ENCODE peak calls at places on chromosomes 13 and 19, in nine cellular contexts. J is fibroblast of the conjunctiva; V is fibroblast of the aortic adventitia; N is left ventricle myocardium inferior; Q is cardiac fibroblast; F is hepatocyte; C is anterior cingulate cortex; S is stimulated activated CD4-positive, alpha-beta T cell treated with anti-CD3 and anti-CD28 coated beads, Interleukin-1b, Interleukin-23, amount 100 ng/mL, for 24 hours; P is GM12892. O is an unnamed sample.

GRCh38 chr19:36151144-36152051 is 849 bp downstream of the COX7A1 start:
- DNase-seq in J (no peak), V (no peak), N (peak; percentile 78), Q (peak; percentile 34), F (no peak), C (no peak), S (no peak), P (no peak), O (peak; percentile 81)

GRCh38 chr13:52454459-52454824 is 836 bp upstream of the CKAP2 start:
- DNase-seq in J (no peak), V (peak; percentile 10), N (no peak), Q (peak; percentile 4), F (peak; percentile 29), C (no peak), S (no peak), P (peak; percentile 12), O (no peak)

GRCh38 chr13:27126877-27127276 is 44.7 kb downstream of the USP12 start:
- DNase-seq in J (no peak), V (no peak), N (no peak), Q (no peak), F (no peak), C (no peak), S (no peak), P (no peak), O (no peak)

GRCh38 chr19:40802300-40803169 is 3.5 kb downstream of the EGLN2 start:
- DNase-seq in J (no peak), V (peak; percentile 46), N (peak; percentile 87), Q (no peak), F (no peak), C (no peak), S (no peak), P (no peak), O (peak; percentile 83)

GRCh38 chr19:6210091-6210490 is 69.7 kb downstream of the MLLT1 start:
- DNase-seq in J (no peak), V (no peak), N (no peak), Q (no peak), F (no peak), C (no peak), S (no peak), P (no peak), O (no peak)

GRCh38 chr13:66635526-66635925 is 594.6 kb downstream of the PCDH9 start:
- DNase-seq in J (peak; percentile 75), V (peak; percentile 92), N (no peak), Q (peak; percentile 82), F (no peak), C (no peak), S (no peak), P (no peak), O (no peak)

GRCh38 chr19:38682195-38682867 is 34.9 kb downstream of the ACTN4 start:
- DNase-seq in J (no peak), V (no peak), N (no peak), Q (no peak), F (no peak), C (no peak), S (no peak), P (no peak), O (no peak)

GRCh38 chr13:50149932-50150331 is 134.7 kb downstream of the KCNRG start:
- DNase-seq in J (no peak), V (peak; percentile 53), N (peak; percentile 40), Q (peak; percentile 46), F (peak; percentile 18), C (no peak), S (no peak), P (no peak), O (no peak)

GRCh38 chr19:6249296-6249695 is 30.5 kb downstream of the MLLT1 start:
- DNase-seq in J (no peak), V (no peak), N (no peak), Q (no peak), F (no peak), C (peak; percentile 76), S (no peak), P (peak; percentile 5), O (no peak)

GRCh38 chr13:78806457-78806856 is 147.5 kb upstream of the OBI1 start:
- DNase-seq in J (no peak), V (no peak), N (no peak), Q (no peak), F (no peak), C (no peak), S (no peak), P (no peak), O (no peak)

GRCh38 chr19:15247107-15248014 is 15.1 kb upstream of the EPHX3 start:
- DNase-seq in J (no peak), V (no peak), N (no peak), Q (no peak), F (no peak), C (no peak), S (no peak), P (no peak), O (no peak)

GRCh38 chr19:42198676-42199439 is 18.6 kb downstream of the DEDD2 start:
- DNase-seq in J (no peak), V (no peak), N (no peak), Q (no peak), F (no peak), C (no peak), S (no peak), P (peak; percentile 86), O (no peak)

GRCh38 chr19:13629687-13630357 is 123.5 kb upstream of the CACNA1A start:
- DNase-seq in J (no peak), V (peak; percentile 57), N (no peak), Q (peak; percentile 3), F (no peak), C (no peak), S (no peak), P (no peak), O (no peak)

GRCh38 chr19:7176792-7177191 is 107.3 kb downstream of the ZNF557 start:
- DNase-seq in J (no peak), V (no peak), N (no peak), Q (no peak), F (no peak), C (no peak), S (no peak), P (no peak), O (no peak)

GRCh38 chr19:4077800-4078683 is 11.3 kb upstream of the ZBTB7A start:
- DNase-seq in J (no peak), V (no peak), N (peak; percentile 87), Q (peak; percentile 54), F (peak; percentile 52), C (no peak), S (no peak), P (peak; percentile 84), O (peak; percentile 89)

GRCh38 chr19:28396259-28396940 is 816.6 kb downstream of the UQCRFS1 start:
- DNase-seq in J (no peak), V (no peak), N (no peak), Q (no peak), F (no peak), C (no peak), S (no peak), P (no peak), O (no peak)

GRCh38 chr19:7251502-7251901 is 42.7 kb downstream of the INSR start:
- DNase-seq in J (no peak), V (no peak), N (no peak), Q (no peak), F (no peak), C (no peak), S (no peak), P (no peak), O (no peak)

GRCh38 chr13:99380921-99381645 is 73.9 kb upstream of the GPR183 start:
- DNase-seq in J (no peak), V (no peak), N (no peak), Q (no peak), F (no peak), C (no peak), S (no peak), P (no peak), O (no peak)

GRCh38 chr13:77579971-77580370 is 44.5 kb downstream of the SCEL start:
- DNase-seq in J (no peak), V (no peak), N (no peak), Q (no peak), F (no peak), C (no peak), S (no peak), P (no peak), O (no peak)

GRCh38 chr13:45352031-45352430 is 11.0 kb upstream of the TPT1 start:
- DNase-seq in J (no peak), V (no peak), N (no peak), Q (no peak), F (no peak), C (no peak), S (no peak), P (no peak), O (no peak)

GRCh38 chr13:86933676-86934075 is 737.5 kb upstream of the SLITRK5 start:
- DNase-seq in J (no peak), V (no peak), N (no peak), Q (no peak), F (peak; percentile 6), C (no peak), S (no peak), P (no peak), O (no peak)

GRCh38 chr19:29672933-29673336 is 7.7 kb downstream of the PLEKHF1 start:
- DNase-seq in J (no peak), V (no peak), N (no peak), Q (no peak), F (no peak), C (no peak), S (peak; percentile 44), P (peak; percentile 68), O (no peak)

GRCh38 chr19:14830702-14831101 is 4.3 kb downstream of the OR7A5 start:
- DNase-seq in J (no peak), V (no peak), N (no peak), Q (no peak), F (no peak), C (no peak), S (no peak), P (no peak), O (no peak)

GRCh38 chr19:3620817-3621547 is 5.6 kb downstream of the CACTIN start:
- DNase-seq in J (no peak), V (no peak), N (no peak), Q (no peak), F (no peak), C (no peak), S (no peak), P (no peak), O (no peak)

GRCh38 chr19:48253999-48254398 is 1.7 kb downstream of the CARD8 start:
- DNase-seq in J (no peak), V (no peak), N (no peak), Q (no peak), F (no peak), C (no peak), S (no peak), P (no peak), O (no peak)

GRCh38 chr19:40279120-40279551 is 6.0 kb downstream of the AKT2 start:
- DNase-seq in J (peak; percentile 56), V (peak; percentile 79), N (peak; percentile 80), Q (peak; percentile 86), F (peak; percentile 64), C (peak; percentile 48), S (no peak), P (no peak), O (peak; percentile 87)

GRCh38 chr19:35342430-35342829 is 5.3 kb upstream of the FFAR1 start:
- DNase-seq in J (no peak), V (no peak), N (no peak), Q (no peak), F (no peak), C (no peak), S (no peak), P (no peak), O (no peak)

GRCh38 chr13:77330009-77330471 is 3.1 kb upstream of the MYCBP2 start:
- DNase-seq in J (no peak), V (no peak), N (no peak), Q (peak; percentile 7), F (no peak), C (no peak), S (no peak), P (no peak), O (no peak)

GRCh38 chr19:32407004-32407992 is 1.7 kb downstream of the DPY19L3 start:
- DNase-seq in J (peak; percentile 9), V (peak; percentile 40), N (no peak), Q (peak; percentile 88), F (no peak), C (peak; percentile 58), S (no peak), P (no peak), O (peak; percentile 41)

GRCh38 chr13:109412232-109412935 is 374.0 kb downstream of the IRS2 start:
- DNase-seq in J (no peak), V (no peak), N (peak; percentile 55), Q (peak; percentile 65), F (peak; percentile 73), C (peak; percentile 40), S (no peak), P (no peak), O (peak; percentile 75)

GRCh38 chr13:96903085-96903484 is 91.2 kb downstream of the OXGR1 start:
- DNase-seq in J (no peak), V (no peak), N (no peak), Q (no peak), F (no peak), C (no peak), S (no peak), P (no peak), O (no peak)

O was measured in heart left ventricle.